ENCODE peak calls at places on chromosome 1, in six cellular contexts. S is fibroblast of the conjunctiva; T is EH; H is kidney tubule cell; P is activated CD4-positive, alpha-beta T cell treated with anti-CD3 and anti-CD28 coated beads, Interleukin-2, amount 10 ng/mL, durations not matched to agents 7 days and 5 days; G is adipocyte. V is an unnamed sample.

GRCh38 chr1:246786606-246787238 is 62.5 kb downstream of the SCCPDH start:
- DNase-seq in S (no peak), T (no peak), H (no peak), P (no peak), G (no peak), V (no peak)

GRCh38 chr1:228154021-228154684 is 4.4 kb downstream of the GJC2 start:
- DNase-seq in S (no peak), T (no peak), H (no peak), P (no peak), G (no peak), V (no peak)

GRCh38 chr1:174999926-175000696 is at the start of gene CACYBP:
- DNase-seq in S (no peak), T (peak; percentile 50), H (peak; percentile 39), P (peak; percentile 45), G (peak; percentile 66), V (peak; percentile 17)

GRCh38 chr1:26122988-26123973 is 11.7 kb downstream of the PDIK1L start:
- DNase-seq in S (no peak), T (peak; percentile 37), H (peak; percentile 57), P (peak; percentile 43), G (peak; percentile 51), V (no peak)

GRCh38 chr1:231053493-231054162 is 13.6 kb upstream of the FAM89A start:
- DNase-seq in S (peak; percentile 49), T (peak; percentile 88), H (peak; percentile 60), P (peak; percentile 17), G (peak; percentile 74), V (peak; percentile 61)

GRCh38 chr1:154871374-154871773 is 1.3 kb upstream of the KCNN3 start:
- DNase-seq in S (no peak), T (no peak), H (peak; percentile 76), P (no peak), G (no peak), V (no peak)

GRCh38 chr1:201404722-201405483 is 5.8 kb upstream of the LAD1 start:
- DNase-seq in S (no peak), T (no peak), H (peak; percentile 30), P (no peak), G (no peak), V (no peak)

GRCh38 chr1:215277537-215277936 is 195.0 kb downstream of the KCNK2 start:
- DNase-seq in S (peak; percentile 45), T (peak; percentile 73), H (no peak), P (no peak), G (peak; percentile 65), V (no peak)

GRCh38 chr1:19861034-19861433 is 21.2 kb upstream of the OTUD3 start:
- DNase-seq in S (no peak), T (peak; percentile 83), H (peak; percentile 60), P (no peak), G (peak; percentile 16), V (no peak)

GRCh38 chr1:17622823-17623222 is 83.3 kb downstream of the ARHGEF10L start:
- DNase-seq in S (no peak), T (no peak), H (no peak), P (no peak), G (no peak), V (no peak)

GRCh38 chr1:81760487-81761097 is 40.1 kb upstream of the ADGRL2 start:
- DNase-seq in S (peak; percentile 8), T (peak; percentile 41), H (no peak), P (no peak), G (peak; percentile 79), V (no peak)

GRCh38 chr1:232308616-232309015 is 321.3 kb downstream of the SIPA1L2 start:
- DNase-seq in S (no peak), T (no peak), H (no peak), P (no peak), G (no peak), V (no peak)

GRCh38 chr1:44811234-44811633 is 2.9 kb downstream of the BTBD19 start:
- DNase-seq in S (no peak), T (no peak), H (no peak), P (no peak), G (no peak), V (no peak)

GRCh38 chr1:59375321-59376220 is 78.7 kb downstream of the FGGY start:
- DNase-seq in S (peak; percentile 87), T (peak; percentile 99), H (peak; percentile 97), P (no peak), G (peak; percentile 76), V (no peak)

GRCh38 chr1:26413031-26413430 is 2.4 kb downstream of the LIN28A start:
- DNase-seq in S (no peak), T (no peak), H (no peak), P (no peak), G (no peak), V (no peak)

GRCh38 chr1:153775432-153776311 is 465 bp downstream of the SLC27A3 start:
- DNase-seq in S (peak; percentile 34), T (peak; percentile 71), H (peak; percentile 65), P (peak; percentile 65), G (peak; percentile 71), V (peak; percentile 59)

GRCh38 chr1:7457811-7458210 is 313.3 kb upstream of the VAMP3 start:
- DNase-seq in S (no peak), T (no peak), H (no peak), P (no peak), G (no peak), V (no peak)

GRCh38 chr1:46757256-46757955 is 38.5 kb upstream of the EFCAB14 start:
- DNase-seq in S (no peak), T (no peak), H (peak; percentile 76), P (no peak), G (peak; percentile 1), V (no peak)

GRCh38 chr1:183287191-183287675 is 101.2 kb downstream of the LAMC2 start:
- DNase-seq in S (no peak), T (no peak), H (no peak), P (no peak), G (no peak), V (no peak)

GRCh38 chr1:6111991-6112689 is 66.5 kb downstream of the KCNAB2 start:
- DNase-seq in S (no peak), T (no peak), H (no peak), P (no peak), G (no peak), V (no peak)

GRCh38 chr1:218353656-218354055 is 8.5 kb downstream of the TGFB2 start:
- DNase-seq in S (no peak), T (peak; percentile 49), H (peak; percentile 83), P (no peak), G (no peak), V (no peak)

GRCh38 chr1:202807926-202808757 is at the start of gene KDM5B:
- DNase-seq in S (peak; percentile 56), T (peak; percentile 72), H (peak; percentile 72), P (peak; percentile 64), G (peak; percentile 82), V (peak; percentile 34)

GRCh38 chr1:12196641-12197482 is 30.1 kb downstream of the TNFRSF1B start:
- DNase-seq in S (no peak), T (no peak), H (no peak), P (no peak), G (no peak), V (peak; percentile 73)

GRCh38 chr1:29912413-29912812 is 676.1 kb downstream of the PTPRU start:
- DNase-seq in S (peak; percentile 8), T (peak; percentile 55), H (peak; percentile 57), P (no peak), G (peak; percentile 12), V (no peak)

GRCh38 chr1:88288571-88288970 is 395.5 kb upstream of the PKN2 start:
- DNase-seq in S (no peak), T (no peak), H (no peak), P (no peak), G (no peak), V (no peak)

GRCh38 chr1:94417702-94417961 is 557 bp upstream of the ABCD3 start:
- DNase-seq in S (no peak), T (no peak), H (no peak), P (no peak), G (no peak), V (no peak)

GRCh38 chr1:240539700-240540414 is 72.1 kb downstream of the GREM2 start:
- DNase-seq in S (no peak), T (no peak), H (no peak), P (no peak), G (no peak), V (no peak)

GRCh38 chr1:42957229-42957879 is 1.3 kb downstream of the SLC2A1 start:
- DNase-seq in S (no peak), T (no peak), H (peak; percentile 44), P (no peak), G (peak; percentile 44), V (no peak)

GRCh38 chr1:168180148-168180524 is 1.4 kb downstream of the TIPRL start:
- DNase-seq in S (no peak), T (no peak), H (peak; percentile 9), P (peak; percentile 20), G (no peak), V (no peak)

GRCh38 chr1:99781798-99782197 is 15.4 kb upstream of the FRRS1 start:
- DNase-seq in S (no peak), T (no peak), H (no peak), P (no peak), G (no peak), V (no peak)

GRCh38 chr1:10980094-10980577 is 32.3 kb upstream of the TARDBP start:
- DNase-seq in S (peak; percentile 64), T (peak; percentile 77), H (peak; percentile 73), P (no peak), G (peak; percentile 91), V (no peak)

GRCh38 chr1:197915797-197916686 is 1.1 kb upstream of the LHX9 start:
- DNase-seq in S (peak; percentile 13), T (peak; percentile 89), H (peak; percentile 72), P (no peak), G (peak; percentile 89), V (no peak)

GRCh38 chr1:160071289-160071688 is 1.3 kb upstream of the KCNJ10 start:
- DNase-seq in S (no peak), T (no peak), H (no peak), P (no peak), G (no peak), V (no peak)

GRCh38 chr1:41540886-41541591 is 56.6 kb upstream of the EDN2 start:
- DNase-seq in S (no peak), T (peak; percentile 11), H (no peak), P (no peak), G (no peak), V (no peak)